ENCODE peak calls at places on chromosomes 3 and 15, in six cellular contexts. V is left lung, T is colonic mucosa, Q is astrocyte, O is H9, M is neuronal stem cell. S is an unnamed sample. For H3K27me3 and H3K4me1, the result is how much of the 10 kb centered on the place peaks cover.

GRCh38 chr3:184336484-184337230 is 743 bp upstream of the FAM131A start:
- DNase-seq in V (peak), T (no peak), Q (peak), O (no peak), M (no peak), S (no peak)

GRCh38 chr3:153848701-153849100 is 272.5 kb upstream of the ARHGEF26 start:
- DNase-seq in V (no peak), T (no peak), Q (no peak), O (no peak), M (peak), S (no peak)

GRCh38 chr3:61334783-61335182 is 83.5 kb upstream of the FHIT start:
- DNase-seq in V (no peak), T (no peak), Q (no peak), O (no peak), M (no peak), S (no peak)

GRCh38 chr15:85129881-85130280 is 148.2 kb downstream of the PDE8A start:
- DNase-seq in V (no peak), T (no peak), Q (no peak), O (no peak), M (no peak), S (no peak)

GRCh38 chr3:99134996-99135395 is 233.5 kb upstream of the DCBLD2 start:
- DNase-seq in V (no peak), T (no peak), Q (no peak), O (no peak), M (no peak), S (no peak)

GRCh38 chr3:55017876-55018275 is 90.0 kb upstream of the LRTM1 start:
- DNase-seq in V (no peak), T (no peak), Q (peak), O (no peak), M (no peak), S (no peak)

GRCh38 chr3:120678984-120679383 is 3.1 kb downstream of the HGD start:
- DNase-seq in V (no peak), T (peak), Q (peak), O (no peak), M (no peak), S (no peak)

GRCh38 chr3:193827039-193827669 is 234.1 kb downstream of the OPA1 start:
- DNase-seq in V (no peak), T (no peak), Q (no peak), O (no peak), M (no peak), S (no peak)

GRCh38 chr3:157067114-157067513 is 92.8 kb downstream of the CCNL1 start:
- DNase-seq in V (no peak), T (no peak), Q (no peak), O (no peak), M (no peak), S (no peak)

GRCh38 chr15:80105193-80105984 is 45.9 kb downstream of the ZFAND6 start:
- DNase-seq in V (no peak), T (no peak), Q (peak), O (no peak), M (no peak), S (no peak)

GRCh38 chr3:127182848-127183714 is 9.8 kb upstream of the PRR23E start:
- DNase-seq in V (no peak), T (peak), Q (no peak), O (peak), M (no peak), S (no peak)

GRCh38 chr3:17359911-17360310 is 382.5 kb downstream of the TBC1D5 start:
- DNase-seq in V (no peak), T (no peak), Q (peak), O (no peak), M (no peak), S (no peak)

GRCh38 chr3:195086885-195087284 is 184.1 kb downstream of the XXYLT1 start:
- DNase-seq in V (peak), T (no peak), Q (no peak), O (no peak), M (no peak), S (no peak)

GRCh38 chr15:62462268-62462667 is 297.2 kb upstream of the C2CD4B start:
- DNase-seq in V (no peak), T (no peak), Q (no peak), O (no peak), M (no peak), S (no peak)

GRCh38 chr15:68478853-68479252 is 46.9 kb upstream of the ITGA11 start:
- DNase-seq in V (no peak), T (no peak), Q (no peak), O (no peak), M (no peak), S (no peak)

GRCh38 chr3:99409961-99410360 is 228.4 kb upstream of the COL8A1 start:
- DNase-seq in V (no peak), T (no peak), Q (no peak), O (no peak), M (no peak), S (no peak)

GRCh38 chr3:445960-446359 is 249.4 kb downstream of the CHL1 start:
- DNase-seq in V (no peak), T (no peak), Q (no peak), O (no peak), M (no peak), S (no peak)

GRCh38 chr3:32217339-32217738 is 21.1 kb upstream of the CMTM8 start:
- DNase-seq in V (no peak), T (no peak), Q (no peak), O (no peak), M (no peak), S (no peak)

GRCh38 chr3:117314441-117314840 is 604.9 kb downstream of the TUSC7 start:
- DNase-seq in V (no peak), T (no peak), Q (no peak), O (no peak), M (no peak), S (no peak)

GRCh38 chr15:57554063-57554820 is 37.5 kb upstream of the MYZAP start:
- DNase-seq in V (no peak), T (no peak), Q (peak), O (no peak), M (no peak), S (no peak)

GRCh38 chr3:172512363-172512762 is 10.9 kb downstream of the TNFSF10 start:
- DNase-seq in V (peak), T (peak), Q (peak), O (no peak), M (no peak), S (peak)

GRCh38 chr3:160757624-160758106 is 1.6 kb downstream of the PPM1L start:
- DNase-seq in V (no peak), T (no peak), Q (no peak), O (no peak), M (peak), S (no peak)

GRCh38 chr3:112390783-112391641 is 58.1 kb downstream of the CD200 start:
- DNase-seq in V (no peak), T (no peak), Q (peak), O (peak), M (peak), S (no peak)

GRCh38 chr3:102125994-102126368 is 276.7 kb downstream of the NFKBIZ start:
- DNase-seq in V (no peak), T (no peak), Q (no peak), O (no peak), M (no peak), S (no peak)

GRCh38 chr3:15391007-15391406 is 36.3 kb downstream of the METTL6 start:
- DNase-seq in V (no peak), T (no peak), Q (no peak), O (no peak), M (no peak), S (no peak)

GRCh38 chr3:155847993-155848392 is 6.2 kb downstream of the SLC33A1 start:
- DNase-seq in V (no peak), T (no peak), Q (no peak), O (no peak), M (no peak), S (no peak)

GRCh38 chr3:178203650-178204049 is 332.6 kb upstream of the KCNMB2 start:
- DNase-seq in V (no peak), T (no peak), Q (no peak), O (no peak), M (no peak), S (no peak)

GRCh38 chr15:99435138-99435695 is 130.6 kb upstream of the MEF2A start:
- DNase-seq in V (peak), T (peak), Q (no peak), O (no peak), M (no peak), S (no peak)

GRCh38 chr3:23712095-23712494 is 93.7 kb upstream of the UBE2E1 start:
- DNase-seq in V (no peak), T (no peak), Q (no peak), O (no peak), M (no peak), S (no peak)

GRCh38 chr3:177056927-177057326 is 140.4 kb downstream of the TBL1XR1 start:
- DNase-seq in V (no peak), T (no peak), Q (no peak), O (no peak), M (no peak), S (no peak)

DNA sequence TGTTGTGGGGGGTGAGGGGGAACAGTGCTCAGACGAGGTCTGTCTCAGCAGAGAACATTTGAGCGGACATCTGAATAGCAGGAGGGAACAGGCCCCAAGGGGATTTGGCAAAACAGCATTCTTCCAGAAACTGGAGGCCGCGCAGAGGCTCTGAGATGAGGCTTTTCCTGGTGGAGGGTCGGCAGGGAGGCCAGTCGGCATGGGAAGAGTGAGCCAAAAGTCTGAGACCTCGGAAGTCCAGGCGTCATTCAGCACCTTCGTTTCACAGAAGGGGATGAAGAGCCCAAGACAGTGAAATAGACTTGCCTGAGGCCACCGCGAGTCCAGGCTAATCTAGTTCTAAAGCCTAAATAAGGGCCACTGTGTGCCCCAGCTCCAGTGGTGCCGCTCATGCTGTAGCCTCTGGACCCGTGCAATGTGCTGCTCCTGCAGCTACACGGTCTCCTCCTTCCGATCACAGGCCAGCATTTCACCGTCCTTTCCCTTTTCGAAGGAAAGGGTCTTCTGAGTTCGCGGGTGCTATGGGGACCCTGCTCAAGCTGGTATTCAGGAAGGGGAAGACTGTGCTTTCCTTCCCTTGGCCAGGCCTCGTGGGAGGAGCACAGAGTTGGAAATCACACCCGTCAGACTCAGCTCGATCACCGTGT is 24.4 kb downstream of the LSM3 start:
- DNase-seq in V (no peak), T (no peak), Q (no peak), O (no peak), M (no peak), S (no peak)
- H3K27ac ChIP-seq in V (no peak), T (no peak), Q (no peak), O (no peak), M (no peak), S (no peak)

GRCh38 chr15:55715355-55716076 is 27.4 kb downstream of the PRTG start:
- DNase-seq in V (no peak), T (no peak), Q (no peak), O (peak), M (no peak), S (no peak)
- H3K27me3 ChIP-seq in V (under half), T (under half), Q (under half), O (under half), M (under half), S (under half)

DNA sequence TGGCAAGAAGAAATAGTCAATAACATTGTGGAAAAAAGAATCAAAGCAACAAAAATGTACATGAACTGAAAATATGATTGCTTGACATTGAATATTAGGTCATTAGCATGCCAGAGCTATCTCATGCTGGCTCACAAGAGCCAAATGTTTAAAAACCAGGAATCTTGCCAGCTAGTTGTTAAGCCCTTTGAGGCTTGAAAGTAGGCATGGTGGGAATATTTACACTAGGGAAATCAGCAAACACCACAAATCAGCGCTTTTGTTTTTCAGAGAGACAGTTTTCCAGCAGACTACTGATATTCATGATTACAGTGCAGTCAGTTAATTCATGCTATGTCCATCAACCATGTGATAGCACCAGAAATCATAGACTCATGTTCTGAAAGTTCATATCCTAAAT is 144.8 kb downstream of the ARPP21 start:
- DNase-seq in V (no peak), T (no peak), Q (no peak), O (no peak), M (no peak), S (no peak)
- H3K4me1 ChIP-seq in V (under half), T (under half), Q (under half), O (under half), M (under half), S (under half)

GRCh38 chr3:143276592-143276991 is 157.0 kb downstream of the CHST2 start:
- DNase-seq in V (no peak), T (no peak), Q (no peak), O (no peak), M (no peak), S (no peak)
- H3K27ac ChIP-seq in V (no peak), T (no peak), Q (no peak), O (no peak), M (no peak), S (no peak)

GRCh38 chr15:50707878-50708427 is 21.4 kb upstream of the TRPM7 start:
- DNase-seq in V (no peak), T (no peak), Q (no peak), O (no peak), M (no peak), S (no peak)

GRCh38 chr15:50712018-50712417 is 25.4 kb upstream of the TRPM7 start:
- DNase-seq in V (no peak), T (no peak), Q (no peak), O (no peak), M (no peak), S (no peak)

DNA sequence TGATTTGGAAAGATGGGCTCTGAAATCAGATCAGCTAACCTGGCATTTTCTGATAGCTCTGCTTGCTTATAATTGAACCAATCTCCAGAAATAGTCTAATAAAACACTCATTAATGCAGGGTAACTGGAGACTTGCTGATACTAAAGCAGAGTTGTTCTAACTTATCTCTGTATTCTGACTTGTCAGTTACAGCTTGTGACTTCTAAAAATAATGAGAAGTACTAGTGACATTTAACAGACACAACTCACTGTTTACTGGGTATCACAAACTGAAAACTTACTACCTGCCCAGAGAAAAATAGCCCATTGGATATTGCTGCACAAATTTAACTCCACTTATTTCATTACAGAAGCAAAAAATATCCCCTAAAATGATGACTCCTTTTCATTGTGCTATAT is 24.0 kb upstream of the TRPM7 start:
- DNase-seq in V (no peak), T (no peak), Q (no peak), O (no peak), M (no peak), S (no peak)
- H3K27me3 ChIP-seq in V (under half), T (under half), Q (under half), O (under half), M (under half), S (under half)

GRCh38 chr3:52195297-52195597 is 2.7 kb upstream of the ALAS1 start:
- DNase-seq in V (no peak), T (no peak), Q (no peak), O (no peak), M (no peak), S (no peak)
- H3K4me1 ChIP-seq in V (half or more), T (under half), Q (under half), O (under half), M (under half), S (under half)

S was measured in effector memory CD4-positive, alpha-beta T cell.